ENCODE peak calls at places on chromosomes 3 and 15, in five cellular contexts. One of them, this sample, is unnamed.

GRCh38 chr3:55588120-55588765 is 101.1 kb upstream of the WNT5A start:
- DNase-seq in WTC11: no peak
- DNase-seq in astrocyte: no peak
- DNase-seq in choroid plexus epithelial cell: no peak
- DNase-seq in cardiac muscle cell: no peak
- DNase-seq in this sample: no peak

GRCh38 chr3:174287601-174288180 is 571.4 kb upstream of the NAALADL2 start:
- DNase-seq in choroid plexus epithelial cell: no peak
- DNase-seq in cardiac muscle cell: no peak
- DNase-seq in WTC11: no peak
- DNase-seq in astrocyte: no peak
- DNase-seq in this sample: no peak

GRCh38 chr15:67253103-67253502 is 1.4 kb downstream of the AAGAB start:
- DNase-seq in WTC11: no peak
- DNase-seq in astrocyte: no peak
- DNase-seq in cardiac muscle cell: no peak
- DNase-seq in choroid plexus epithelial cell: no peak
- DNase-seq in this sample: no peak

GRCh38 chr15:85485956-85486567 is 105.7 kb downstream of the AKAP13 start:
- DNase-seq in astrocyte: no peak
- DNase-seq in choroid plexus epithelial cell: peak; percentile 90
- DNase-seq in cardiac muscle cell: peak; percentile 81
- DNase-seq in WTC11: peak; percentile 42
- DNase-seq in this sample: peak; percentile 63

GRCh38 chr15:73941044-73941443 is 14.8 kb downstream of the LOXL1 start:
- DNase-seq in astrocyte: peak; percentile 97
- DNase-seq in choroid plexus epithelial cell: peak; percentile 91
- DNase-seq in cardiac muscle cell: peak; percentile 84
- DNase-seq in WTC11: no peak
- DNase-seq in this sample: no peak

GRCh38 chr3:42830437-42831320 is 21.4 kb downstream of the ACKR2 start:
- DNase-seq in cardiac muscle cell: peak; percentile 50
- DNase-seq in choroid plexus epithelial cell: peak; percentile 67
- DNase-seq in astrocyte: no peak
- DNase-seq in WTC11: peak; percentile 17
- DNase-seq in this sample: no peak

GRCh38 chr3:52769786-52770445 is 824 bp downstream of the NEK4 start:
- DNase-seq in choroid plexus epithelial cell: peak; percentile 9
- DNase-seq in astrocyte: no peak
- DNase-seq in cardiac muscle cell: peak; percentile 7
- DNase-seq in WTC11: no peak
- DNase-seq in this sample: no peak

GRCh38 chr3:77871436-77871835 is 831.5 kb downstream of the ROBO2 start:
- DNase-seq in astrocyte: no peak
- DNase-seq in WTC11: no peak
- DNase-seq in choroid plexus epithelial cell: peak; percentile 37
- DNase-seq in cardiac muscle cell: no peak
- DNase-seq in this sample: no peak

GRCh38 chr3:150300847-150301517 is 107.1 kb upstream of the TSC22D2 start:
- DNase-seq in astrocyte: no peak
- DNase-seq in choroid plexus epithelial cell: no peak
- DNase-seq in WTC11: no peak
- DNase-seq in cardiac muscle cell: peak; percentile 20
- DNase-seq in this sample: no peak

GRCh38 chr15:68668926-68669600 is 90.3 kb downstream of the CORO2B start:
- DNase-seq in astrocyte: no peak
- DNase-seq in cardiac muscle cell: no peak
- DNase-seq in choroid plexus epithelial cell: no peak
- DNase-seq in WTC11: no peak
- DNase-seq in this sample: no peak

GRCh38 chr3:172101107-172101506 is 61.7 kb downstream of the FNDC3B start:
- DNase-seq in cardiac muscle cell: no peak
- DNase-seq in astrocyte: no peak
- DNase-seq in choroid plexus epithelial cell: no peak
- DNase-seq in WTC11: no peak
- DNase-seq in this sample: no peak

GRCh38 chr3:43856351-43856750 is 165.6 kb downstream of the ABHD5 start:
- DNase-seq in astrocyte: no peak
- DNase-seq in cardiac muscle cell: no peak
- DNase-seq in choroid plexus epithelial cell: no peak
- DNase-seq in WTC11: no peak
- DNase-seq in this sample: no peak

GRCh38 chr15:98689431-98689861 is 41.1 kb downstream of the IGF1R start:
- DNase-seq in astrocyte: peak; percentile 43
- DNase-seq in choroid plexus epithelial cell: peak; percentile 48
- DNase-seq in WTC11: no peak
- DNase-seq in cardiac muscle cell: peak; percentile 49
- DNase-seq in this sample: no peak

GRCh38 chr3:171101982-171102610 is 75.6 kb upstream of the SLC2A2 start:
- DNase-seq in astrocyte: peak; percentile 73
- DNase-seq in cardiac muscle cell: peak; percentile 70
- DNase-seq in WTC11: no peak
- DNase-seq in choroid plexus epithelial cell: peak; percentile 48
- DNase-seq in this sample: no peak

GRCh38 chr15:74906193-74906449 is 530 bp downstream of the FAM219B start:
- DNase-seq in WTC11: no peak
- DNase-seq in cardiac muscle cell: peak; percentile 33
- DNase-seq in choroid plexus epithelial cell: no peak
- DNase-seq in astrocyte: no peak
- DNase-seq in this sample: no peak

GRCh38 chr15:34795267-34796081 is at the start of gene ACTC1:
- DNase-seq in astrocyte: peak; percentile 41
- DNase-seq in choroid plexus epithelial cell: peak; percentile 37
- DNase-seq in cardiac muscle cell: peak; percentile 55
- DNase-seq in WTC11: peak; percentile 73
- DNase-seq in this sample: peak; percentile 32

GRCh38 chr15:25772500-25772899 is 90.6 kb downstream of the ATP10A start:
- DNase-seq in WTC11: no peak
- DNase-seq in choroid plexus epithelial cell: no peak
- DNase-seq in cardiac muscle cell: no peak
- DNase-seq in astrocyte: peak; percentile 12
- DNase-seq in this sample: no peak

GRCh38 chr15:77714023-77714422 is 81.3 kb upstream of the LINGO1 start:
- DNase-seq in WTC11: no peak
- DNase-seq in cardiac muscle cell: no peak
- DNase-seq in choroid plexus epithelial cell: no peak
- DNase-seq in astrocyte: no peak
- DNase-seq in this sample: no peak

GRCh38 chr3:100266531-100266930 is 5.7 kb downstream of the TBC1D23 start:
- DNase-seq in choroid plexus epithelial cell: no peak
- DNase-seq in WTC11: no peak
- DNase-seq in astrocyte: no peak
- DNase-seq in cardiac muscle cell: no peak
- DNase-seq in this sample: no peak

GRCh38 chr3:13115991-13116390 is 42.8 kb upstream of the IQSEC1 start:
- DNase-seq in cardiac muscle cell: no peak
- DNase-seq in WTC11: no peak
- DNase-seq in choroid plexus epithelial cell: no peak
- DNase-seq in astrocyte: no peak
- DNase-seq in this sample: no peak

GRCh38 chr3:30453364-30454039 is 152.9 kb upstream of the TGFBR2 start:
- DNase-seq in WTC11: no peak
- DNase-seq in cardiac muscle cell: peak; percentile 41
- DNase-seq in astrocyte: no peak
- DNase-seq in choroid plexus epithelial cell: peak; percentile 33
- DNase-seq in this sample: no peak

GRCh38 chr3:64266065-64266874 is 41.0 kb upstream of the PRICKLE2 start:
- DNase-seq in cardiac muscle cell: peak; percentile 90
- DNase-seq in choroid plexus epithelial cell: peak; percentile 88
- DNase-seq in astrocyte: peak; percentile 96
- DNase-seq in WTC11: no peak
- DNase-seq in this sample: no peak

GRCh38 chr3:195701042-195701910 is 19.5 kb upstream of the MUC20 start:
- DNase-seq in WTC11: no peak
- DNase-seq in choroid plexus epithelial cell: no peak
- DNase-seq in cardiac muscle cell: no peak
- DNase-seq in astrocyte: no peak
- DNase-seq in this sample: no peak

GRCh38 chr3:122105626-122106025 is 50.5 kb downstream of the CD86 start:
- DNase-seq in cardiac muscle cell: peak; percentile 58
- DNase-seq in choroid plexus epithelial cell: no peak
- DNase-seq in WTC11: no peak
- DNase-seq in astrocyte: peak; percentile 46
- DNase-seq in this sample: no peak

GRCh38 chr3:36907911-36908646 is 36.8 kb downstream of the TRANK1 start:
- DNase-seq in WTC11: no peak
- DNase-seq in choroid plexus epithelial cell: peak; percentile 85
- DNase-seq in astrocyte: peak; percentile 57
- DNase-seq in cardiac muscle cell: peak; percentile 80
- DNase-seq in this sample: no peak

GRCh38 chr3:118636841-118637240 is 397.8 kb downstream of the IGSF11 start:
- DNase-seq in astrocyte: no peak
- DNase-seq in cardiac muscle cell: no peak
- DNase-seq in WTC11: no peak
- DNase-seq in choroid plexus epithelial cell: no peak
- DNase-seq in this sample: no peak
- TF ChIP-seq CTCF in astrocyte: no peak
- TF ChIP-seq CTCF in cardiac muscle cell: no peak
- TF ChIP-seq CTCF in WTC11: peak; percentile 9
- TF ChIP-seq CTCF in choroid plexus epithelial cell: no peak
- TF ChIP-seq CTCF in this sample: peak; percentile 33

GRCh38 chr15:52678468-52679231 is 538 bp downstream of the ATOSA start:
- DNase-seq in cardiac muscle cell: peak; percentile 72
- DNase-seq in choroid plexus epithelial cell: peak; percentile 72
- DNase-seq in WTC11: peak; percentile 81
- DNase-seq in astrocyte: peak; percentile 55
- DNase-seq in this sample: peak; percentile 60
- TF ChIP-seq CTCF in cardiac muscle cell: no peak
- TF ChIP-seq CTCF in choroid plexus epithelial cell: peak; percentile 36
- TF ChIP-seq CTCF in WTC11: no peak
- TF ChIP-seq CTCF in astrocyte: no peak
- TF ChIP-seq CTCF in this sample: no peak

GRCh38 chr3:74537164-74537563 is 77.3 kb downstream of the CNTN3 start:
- DNase-seq in choroid plexus epithelial cell: peak; percentile 82
- DNase-seq in WTC11: no peak
- DNase-seq in cardiac muscle cell: peak; percentile 80
- DNase-seq in astrocyte: peak; percentile 28
- DNase-seq in this sample: no peak

GRCh38 chr3:74535281-74535680 is 79.2 kb downstream of the CNTN3 start:
- DNase-seq in astrocyte: no peak
- DNase-seq in WTC11: no peak
- DNase-seq in choroid plexus epithelial cell: no peak
- DNase-seq in cardiac muscle cell: no peak
- DNase-seq in this sample: no peak

GRCh38 chr3:74531491-74531890 is 83.0 kb downstream of the CNTN3 start:
- DNase-seq in choroid plexus epithelial cell: peak; percentile 36
- DNase-seq in astrocyte: no peak
- DNase-seq in WTC11: no peak
- DNase-seq in cardiac muscle cell: peak; percentile 17
- DNase-seq in this sample: no peak

GRCh38 chr3:74532446-74532845 is 82.0 kb downstream of the CNTN3 start:
- DNase-seq in astrocyte: peak; percentile 69
- DNase-seq in cardiac muscle cell: peak; percentile 81
- DNase-seq in choroid plexus epithelial cell: peak; percentile 86
- DNase-seq in WTC11: no peak
- DNase-seq in this sample: no peak

DNA sequence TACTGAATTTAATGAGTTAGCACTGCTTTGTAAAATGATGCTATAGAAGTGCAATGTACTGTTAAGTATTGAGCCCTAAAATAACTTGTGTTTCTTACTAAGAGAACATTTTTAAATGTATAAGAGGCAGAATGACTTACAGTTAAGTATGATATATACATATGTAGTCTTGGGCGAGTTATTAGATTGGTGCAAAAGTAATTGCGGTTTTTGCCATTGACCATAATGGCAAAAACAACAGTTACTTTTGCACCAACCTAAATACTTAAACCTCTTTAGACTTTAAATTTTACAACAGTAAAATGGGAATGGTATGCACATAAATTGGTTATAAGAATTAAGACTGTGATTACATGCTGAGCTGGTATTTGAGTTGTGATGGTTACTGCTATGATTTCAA is 79.8 kb downstream of the CNTN3 start:
- DNase-seq in WTC11: no peak
- DNase-seq in astrocyte: no peak
- DNase-seq in cardiac muscle cell: no peak
- DNase-seq in choroid plexus epithelial cell: no peak
- DNase-seq in this sample: no peak
- TF ChIP-seq CTCF in WTC11: no peak
- TF ChIP-seq CTCF in astrocyte: no peak
- TF ChIP-seq CTCF in cardiac muscle cell: no peak
- TF ChIP-seq CTCF in choroid plexus epithelial cell: no peak
- TF ChIP-seq CTCF in this sample: no peak

GRCh38 chr3:58131101-58131500 is 79.7 kb downstream of the DNASE1L3 start:
- DNase-seq in choroid plexus epithelial cell: no peak
- DNase-seq in astrocyte: no peak
- DNase-seq in WTC11: no peak
- DNase-seq in cardiac muscle cell: no peak
- DNase-seq in this sample: no peak

GRCh38 chr3:58137306-58137705 is 73.5 kb downstream of the DNASE1L3 start:
- DNase-seq in cardiac muscle cell: no peak
- DNase-seq in WTC11: no peak
- DNase-seq in choroid plexus epithelial cell: no peak
- DNase-seq in astrocyte: no peak
- DNase-seq in this sample: no peak

GRCh38 chr3:58134468-58134867 is 76.3 kb downstream of the DNASE1L3 start:
- DNase-seq in WTC11: no peak
- DNase-seq in cardiac muscle cell: no peak
- DNase-seq in astrocyte: no peak
- DNase-seq in choroid plexus epithelial cell: no peak
- DNase-seq in this sample: no peak

GRCh38 chr3:58132850-58133249 is 77.9 kb downstream of the DNASE1L3 start:
- DNase-seq in astrocyte: no peak
- DNase-seq in WTC11: no peak
- DNase-seq in choroid plexus epithelial cell: no peak
- DNase-seq in cardiac muscle cell: no peak
- DNase-seq in this sample: no peak

DNA sequence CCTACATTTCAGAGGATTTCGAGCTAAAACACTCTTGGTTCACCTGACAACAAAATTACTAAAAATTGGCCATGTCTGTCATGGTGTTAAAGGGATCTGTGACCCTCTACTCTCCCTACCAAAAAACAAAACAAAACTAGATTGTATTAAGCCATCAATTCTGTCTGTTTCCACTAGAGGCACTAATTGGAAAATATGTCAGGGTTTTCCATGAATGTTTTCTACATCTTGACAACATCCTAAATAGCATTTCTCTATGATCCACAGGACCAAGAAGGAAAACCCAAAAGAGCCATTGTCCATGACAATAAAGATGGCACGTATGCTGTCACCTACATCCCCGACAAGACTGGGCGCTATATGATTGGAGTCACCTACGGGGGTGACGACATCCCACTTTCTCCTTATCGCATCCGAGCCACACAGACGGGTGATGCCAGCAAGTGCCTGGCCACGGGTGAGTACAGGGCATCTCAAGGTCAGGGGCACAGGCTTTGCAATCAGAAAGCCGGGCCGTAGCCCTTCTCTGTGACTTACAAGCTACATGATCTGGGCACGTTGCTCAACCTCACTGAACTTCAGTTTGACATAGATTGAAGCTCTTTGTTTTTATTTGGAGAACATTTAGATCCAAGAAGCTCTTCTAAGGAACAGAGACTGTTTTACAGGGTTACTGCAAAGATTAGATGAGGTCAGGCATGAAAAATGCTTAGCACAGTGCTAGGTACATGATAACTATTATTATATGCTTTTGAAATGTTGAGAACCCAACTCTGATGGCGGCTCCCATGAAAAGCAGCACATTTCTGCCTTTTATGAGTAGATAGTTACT is 74.8 kb downstream of the DNASE1L3 start:
- DNase-seq in cardiac muscle cell: peak; percentile 10
- DNase-seq in astrocyte: no peak
- DNase-seq in choroid plexus epithelial cell: peak; percentile 30
- DNase-seq in WTC11: no peak
- DNase-seq in this sample: no peak
- TF ChIP-seq CTCF in cardiac muscle cell: peak; percentile 39
- TF ChIP-seq CTCF in astrocyte: peak; percentile 48
- TF ChIP-seq CTCF in choroid plexus epithelial cell: peak; percentile 52
- TF ChIP-seq CTCF in WTC11: no peak
- TF ChIP-seq CTCF in this sample: peak; percentile 53